ENCODE peak calls at places on chromosomes 7 and 10, in six cellular contexts. A is neuronal stem cell, H is mesendoderm, K is H1, Y is trophoblast cell, E is H9. F is an unnamed sample.

GRCh38 chr10:6498771-6499170 is 81.3 kb downstream of the PRKCQ start:
- DNase-seq in E (no peak), Y (no peak), K (no peak), A (no peak), H (no peak), F (no peak)

GRCh38 chr7:94922457-94922856 is 15.1 kb downstream of the PPP1R9A start:
- DNase-seq in H (no peak), Y (no peak), K (no peak), E (no peak), A (no peak), F (no peak)

GRCh38 chr10:11154809-11155208 is 137.1 kb downstream of the CELF2 start:
- DNase-seq in K (no peak), A (no peak), Y (no peak), H (peak), E (no peak), F (peak)

GRCh38 chr7:112400141-112400540 is 50.1 kb upstream of the IFRD1 start:
- DNase-seq in K (no peak), E (no peak), A (no peak), Y (no peak), H (no peak), F (peak)

GRCh38 chr7:116315293-116315692 is 105.0 kb downstream of the TES start:
- DNase-seq in H (peak), Y (peak), E (no peak), A (no peak), K (no peak), F (peak)

GRCh38 chr7:120941064-120941463 is 9.5 kb upstream of the ING3 start:
- DNase-seq in E (no peak), Y (peak), H (no peak), K (no peak), A (no peak), F (no peak)

GRCh38 chr10:71725998-71726672 is 6.6 kb upstream of the C10orf105 start:
- DNase-seq in E (peak), H (peak), K (no peak), A (peak), Y (peak), F (peak)

GRCh38 chr7:120097789-120098188 is 175.2 kb upstream of the KCND2 start:
- DNase-seq in E (no peak), H (no peak), Y (no peak), K (no peak), A (no peak), F (no peak)

GRCh38 chr7:112288301-112288700 is 81.8 kb downstream of the ZNF277 start:
- DNase-seq in K (no peak), Y (no peak), H (no peak), A (no peak), E (no peak), F (no peak)

GRCh38 chr10:86162696-86163400 is 203.7 kb downstream of the GRID1 start:
- DNase-seq in A (no peak), E (no peak), Y (no peak), K (no peak), H (no peak), F (no peak)

GRCh38 chr10:119235381-119235780 is 28.0 kb downstream of the GRK5 start:
- DNase-seq in Y (no peak), H (no peak), K (no peak), A (no peak), E (no peak), F (peak)

GRCh38 chr7:16734148-16734726 is 19.3 kb upstream of the TSPAN13 start:
- DNase-seq in Y (no peak), K (no peak), E (no peak), A (no peak), H (no peak), F (no peak)

GRCh38 chr10:80204801-80205477 is 398 bp downstream of the ANXA11 start:
- DNase-seq in A (no peak), K (no peak), H (peak), E (no peak), Y (peak), F (peak)
- H3K4ac ChIP-seq in A (no peak), K (no peak), H (peak), E (no peak), Y (peak), F (peak)

DNA sequence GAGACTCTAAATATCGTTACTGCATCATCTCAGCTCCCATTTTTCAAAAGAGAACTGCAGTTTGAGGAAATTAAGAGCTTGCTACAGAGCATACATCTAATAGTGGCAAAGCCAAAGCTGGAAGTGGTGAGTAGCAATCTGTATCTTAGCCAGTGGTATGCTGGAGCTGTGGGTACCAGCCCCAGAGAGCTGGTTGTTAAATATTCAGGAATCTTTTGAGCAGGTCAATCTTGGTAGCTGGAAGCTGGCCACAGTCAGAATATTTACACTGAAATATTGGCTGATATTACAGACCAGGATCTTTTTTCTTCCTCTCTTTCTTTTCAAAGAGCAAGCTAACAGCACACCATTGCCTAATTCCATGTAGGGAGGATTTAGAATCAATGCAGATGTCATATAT is 88.4 kb upstream of the STEAP1B start:
- DNase-seq in A (no peak), K (no peak), E (no peak), Y (peak), H (no peak), F (no peak)
- H3K4ac ChIP-seq in A (no peak), K (no peak), E (no peak), Y (no peak), H (no peak), F (no peak)

GRCh38 chr7:92627956-92628355 is 37.8 kb upstream of the FAM133B start:
- DNase-seq in Y (no peak), K (no peak), H (no peak), A (no peak), E (no peak), F (no peak)
- H3K4ac ChIP-seq in Y (no peak), K (no peak), H (no peak), A (no peak), E (no peak), F (no peak)

GRCh38 chr10:110340122-110340521 is 35.4 kb upstream of the SMNDC1 start:
- DNase-seq in E (no peak), K (no peak), A (no peak), Y (no peak), H (no peak), F (no peak)
- H3K4ac ChIP-seq in E (no peak), K (no peak), A (no peak), Y (no peak), H (no peak), F (no peak)

DNA sequence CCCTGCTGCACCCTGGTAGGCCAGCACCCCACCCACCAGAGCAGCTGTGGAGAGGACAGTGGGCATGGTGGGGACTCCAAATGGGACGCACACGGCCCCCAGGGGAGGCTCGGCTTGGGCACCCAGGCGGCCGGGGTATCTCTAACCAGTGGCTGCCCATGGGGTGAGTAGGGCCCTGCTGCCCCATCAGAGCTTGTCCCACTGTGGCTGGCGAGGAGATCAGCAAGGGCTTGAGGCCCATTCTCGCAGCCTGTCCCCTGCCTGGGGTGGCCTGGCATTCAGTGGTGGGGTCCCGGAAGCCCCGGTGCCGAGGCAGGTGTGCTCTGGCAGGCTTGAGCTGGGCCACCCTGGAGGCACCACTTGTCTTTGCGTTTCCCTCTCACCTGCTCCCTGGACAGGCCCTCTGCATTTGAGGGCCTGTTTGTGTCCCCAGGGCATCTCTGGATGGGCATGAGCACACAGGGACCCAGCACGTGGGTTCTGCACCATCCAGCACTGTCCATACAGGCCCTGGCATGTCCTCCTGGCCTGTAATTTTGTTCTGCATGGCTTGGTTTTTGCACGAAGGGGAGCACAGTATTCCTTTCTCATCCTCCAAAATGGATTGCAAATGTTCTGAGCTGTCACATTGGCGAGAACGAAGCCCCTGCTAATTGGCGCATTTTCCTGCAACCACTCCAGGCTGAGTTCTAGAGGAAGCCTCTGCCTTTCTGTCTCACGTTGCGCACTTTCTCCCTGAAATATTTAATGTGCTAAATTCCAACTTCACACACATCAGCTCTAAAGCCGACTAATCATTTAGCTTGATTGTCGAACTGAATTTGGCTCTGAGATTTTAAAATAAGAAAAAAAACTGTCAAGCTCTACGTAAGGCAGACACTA is 27.2 kb downstream of the PWWP2B start:
- DNase-seq in K (no peak), E (no peak), H (no peak), Y (no peak), A (no peak), F (no peak)
- H3K4ac ChIP-seq in K (no peak), E (no peak), H (no peak), Y (no peak), A (no peak), F (no peak)

GRCh38 chr10:112446855-112447691 is at the start of the genes VTI1A and ZDHHC6:
- DNase-seq in Y (peak), A (peak), K (peak), H (peak), E (peak), F (peak)
- H3K4ac ChIP-seq in Y (peak), A (no peak), K (peak), H (no peak), E (no peak), F (peak)

GRCh38 chr7:110519851-110520250 is 571.1 kb upstream of the LRRN3 start:
- DNase-seq in H (no peak), K (no peak), E (no peak), Y (no peak), A (no peak), F (no peak)

DNA sequence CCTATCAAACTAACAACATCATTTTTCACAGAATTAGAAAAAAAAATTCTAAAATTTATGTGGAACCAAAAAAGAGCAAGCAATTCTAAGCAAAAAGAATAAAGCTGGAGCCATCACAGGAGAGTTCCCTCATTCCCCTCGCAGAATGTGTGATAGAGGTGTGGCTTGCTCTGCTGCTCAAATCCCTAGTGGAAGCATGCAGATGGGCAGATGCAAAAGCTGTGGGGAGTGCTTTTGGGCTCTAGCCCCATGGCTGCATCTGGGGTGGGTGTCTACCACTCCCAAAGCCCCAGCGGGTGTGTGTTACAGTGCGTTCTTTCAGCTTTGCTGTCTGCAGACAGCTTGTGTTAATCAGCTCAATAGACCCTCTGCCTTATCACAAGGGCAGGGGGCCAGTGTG is 576.0 kb upstream of the LRRN3 start:
- DNase-seq in H (no peak), K (no peak), A (no peak), Y (no peak), E (no peak), F (no peak)
- H3K4ac ChIP-seq in H (no peak), K (no peak), A (no peak), Y (no peak), E (no peak), F (no peak)

F was measured in IMR-90.